ENCODE peak calls at places on chromosomes 1 and 21, in seven cellular contexts. H, G, X, S, Y, F and T are unnamed samples.

GRCh38 chr1:151537112-151537511 is 3.0 kb upstream of the TUFT1 start:
- DNase-seq in G (peak), Y (no peak), X (peak), S (peak), F (no peak), H (no peak), T (peak)

GRCh38 chr1:219416598-219417238 is 196.2 kb downstream of the ZC3H11B start:
- DNase-seq in G (peak), H (peak), S (peak), F (peak), X (peak), Y (peak), T (peak)

GRCh38 chr1:162984699-162985098 is 84.5 kb upstream of the RGS4 start:
- DNase-seq in G (peak), H (no peak), F (no peak), S (peak), X (peak), Y (no peak), T (no peak)

GRCh38 chr1:39507230-39507928 is 15.9 kb downstream of the BMP8A start:
- DNase-seq in Y (no peak), H (peak), X (peak), F (peak), G (peak), S (no peak), T (no peak)

GRCh38 chr1:150192012-150192411 is 42.3 kb downstream of the PLEKHO1 start:
- DNase-seq in Y (no peak), G (peak), H (no peak), S (peak), X (peak), F (no peak), T (peak)

GRCh38 chr21:43845386-43845785 is 19.6 kb upstream of the AGPAT3 start:
- DNase-seq in H (no peak), X (no peak), F (no peak), Y (no peak), S (no peak), G (no peak), T (no peak)

GRCh38 chr1:88462481-88463261 is 221.4 kb upstream of the PKN2 start:
- DNase-seq in F (peak), G (peak), H (peak), X (peak), Y (no peak), S (peak), T (peak)

GRCh38 chr1:74773540-74773939 is 40.6 kb downstream of the TYW3 start:
- DNase-seq in X (no peak), G (no peak), H (no peak), F (no peak), Y (no peak), S (no peak), T (no peak)

GRCh38 chr21:41142051-41142795 is 25.7 kb upstream of the BACE2 start:
- DNase-seq in G (peak), X (peak), Y (no peak), F (peak), S (peak), H (peak), T (no peak)

GRCh38 chr21:39094847-39095525 is 88.3 kb downstream of the PSMG1 start:
- DNase-seq in G (peak), F (no peak), H (no peak), X (peak), Y (no peak), S (peak), T (peak)

GRCh38 chr1:33532936-33533335 is 60.5 kb downstream of the ZSCAN20 start:
- DNase-seq in F (no peak), S (no peak), Y (no peak), X (no peak), G (no peak), H (no peak), T (no peak)

GRCh38 chr1:67535474-67535873 is 105.3 kb upstream of the SERBP1 start:
- DNase-seq in H (peak), Y (peak), G (peak), F (peak), S (peak), X (peak), T (peak)

GRCh38 chr1:206851611-206852010 is 13.8 kb upstream of the IL20 start:
- DNase-seq in X (peak), G (no peak), F (no peak), S (peak), Y (no peak), H (no peak), T (no peak)

GRCh38 chr1:206679738-206680211 is 4.9 kb upstream of the MAPKAPK2 start:
- DNase-seq in Y (no peak), H (no peak), X (no peak), G (no peak), S (no peak), F (no peak), T (no peak)

GRCh38 chr1:61268546-61269243 is 186.3 kb downstream of the NFIA start:
- DNase-seq in Y (no peak), G (no peak), F (peak), X (no peak), S (no peak), H (no peak), T (no peak)

GRCh38 chr1:74010206-74010605 is 187.8 kb downstream of the LRRIQ3 start:
- DNase-seq in Y (no peak), S (no peak), H (peak), X (no peak), G (peak), F (no peak), T (no peak)

GRCh38 chr21:31351438-31351837 is 7.4 kb upstream of the TIAM1 start:
- DNase-seq in H (peak), Y (peak), X (peak), S (peak), G (peak), F (no peak), T (peak)

GRCh38 chr1:35264035-35264434 is 4.5 kb upstream of the ZMYM4 start:
- DNase-seq in X (no peak), H (no peak), F (no peak), S (no peak), G (no peak), Y (no peak), T (no peak)

GRCh38 chr1:71086331-71086730 is 5.5 kb upstream of the ZRANB2 start:
- DNase-seq in G (peak), S (peak), Y (no peak), X (peak), H (no peak), F (no peak), T (no peak)

GRCh38 chr1:87684786-87685185 is 356.1 kb downstream of the LMO4 start:
- DNase-seq in S (peak), Y (no peak), F (no peak), X (peak), G (no peak), H (peak), T (peak)

GRCh38 chr1:80929868-80930508 is 870.7 kb upstream of the ADGRL2 start:
- DNase-seq in G (no peak), H (no peak), S (no peak), F (no peak), X (no peak), Y (no peak), T (no peak)

GRCh38 chr1:224670506-224670905 is 54.4 kb downstream of the CNIH3 start:
- DNase-seq in H (no peak), X (peak), G (no peak), F (no peak), S (peak), Y (no peak), T (no peak)

GRCh38 chr1:66333463-66334232 is 200.3 kb upstream of the SGIP1 start:
- DNase-seq in F (no peak), Y (no peak), S (no peak), H (peak), G (no peak), X (peak), T (no peak)

GRCh38 chr1:37676281-37677243 is 15.8 kb upstream of the CDCA8 start:
- DNase-seq in H (no peak), G (no peak), F (no peak), X (no peak), S (no peak), Y (no peak), T (peak)

GRCh38 chr1:70034403-70034802 is 171.0 kb downstream of the LRRC40 start:
- DNase-seq in Y (no peak), X (peak), H (peak), F (peak), G (peak), S (peak), T (peak)

GRCh38 chr1:19448491-19449439 is 36.6 kb downstream of the CAPZB start:
- DNase-seq in G (peak), X (peak), H (no peak), F (no peak), S (peak), Y (no peak), T (peak)

GRCh38 chr21:31397515-31397926 is 53.5 kb upstream of the TIAM1 start:
- DNase-seq in S (peak), F (no peak), G (no peak), X (no peak), H (no peak), Y (no peak), T (peak)

GRCh38 chr21:45590246-45590725 is 48.0 kb upstream of the SLC19A1 start:
- DNase-seq in X (peak), Y (peak), F (peak), H (peak), G (peak), S (peak), T (peak)

GRCh38 chr1:220874201-220874655 is 5.0 kb upstream of the HLX start:
- DNase-seq in X (peak), G (peak), Y (no peak), H (peak), S (no peak), F (peak), T (peak)

GRCh38 chr1:172531846-172532699 is 877 bp upstream of the SUCO start:
- DNase-seq in S (peak), F (peak), G (peak), X (peak), H (peak), Y (peak), T (peak)

GRCh38 chr1:210707300-210707699 is 378.6 kb downstream of the HHAT start:
- DNase-seq in G (no peak), S (no peak), F (no peak), H (no peak), Y (no peak), X (no peak), T (peak)

GRCh38 chr1:185325413-185325812 is 8.4 kb upstream of the IVNS1ABP start:
- DNase-seq in X (no peak), G (no peak), Y (no peak), S (no peak), F (no peak), H (no peak), T (no peak)

GRCh38 chr1:185733818-185734709 is at the start of gene HMCN1:
- DNase-seq in G (peak), X (peak), Y (peak), S (peak), F (peak), H (peak), T (peak)

GRCh38 chr1:58293388-58293787 is 253.1 kb downstream of the OMA1 start:
- DNase-seq in H (no peak), S (no peak), F (no peak), X (no peak), Y (no peak), G (no peak), T (no peak)

GRCh38 chr1:8646189-8646588 is 171.3 kb downstream of the RERE start:
- DNase-seq in F (no peak), X (no peak), Y (no peak), S (no peak), G (no peak), H (no peak), T (no peak)

GRCh38 chr1:34779962-34780361 is 1.1 kb upstream of the GJB3 start:
- DNase-seq in H (no peak), X (no peak), Y (no peak), F (no peak), S (no peak), G (no peak), T (no peak)

GRCh38 chr1:19762175-19762779 is 37.4 kb downstream of the TMCO4 start:
- DNase-seq in F (peak), S (no peak), Y (no peak), G (peak), H (peak), X (peak), T (peak)

GRCh38 chr1:112849967-112850641 is 105.9 kb downstream of the SLC16A1 start:
- DNase-seq in X (peak), S (no peak), G (no peak), F (no peak), Y (no peak), H (peak), T (no peak)

GRCh38 chr1:181038399-181038873 is 4.7 kb downstream of the MR1 start:
- DNase-seq in S (peak), H (peak), Y (peak), X (peak), G (peak), F (peak), T (peak)

GRCh38 chr1:227225715-227226346 is 92.5 kb downstream of the CDC42BPA start:
- DNase-seq in H (no peak), X (peak), S (peak), F (no peak), Y (no peak), G (peak), T (no peak)

DNA sequence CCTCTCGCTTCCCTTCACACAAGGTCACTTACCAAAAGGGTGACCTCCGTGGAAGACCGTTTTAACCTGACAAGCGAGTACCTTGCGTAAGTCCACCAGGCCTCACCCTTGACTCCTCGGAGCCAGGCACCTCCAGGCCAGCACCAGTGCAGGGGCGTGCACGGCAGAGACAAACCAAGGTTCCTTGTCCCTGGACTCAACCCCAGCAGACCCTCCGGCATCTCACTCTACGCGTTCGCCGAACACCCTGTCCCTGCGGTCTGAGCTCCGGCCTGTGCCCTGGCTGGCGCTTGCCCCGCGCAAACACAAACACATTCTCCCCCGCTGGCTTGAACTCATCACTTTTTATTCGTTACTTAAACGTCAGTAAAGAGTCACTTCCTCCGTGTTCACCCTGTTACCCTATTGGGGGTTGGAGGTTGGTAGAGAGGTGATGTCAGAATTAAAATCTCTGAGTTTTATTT is 4.6 kb downstream of the TBX15 start:
- DNase-seq in Y (no peak), F (no peak), H (peak), S (no peak), G (no peak), X (peak), T (no peak)
- TF ChIP-seq EZH2 in Y (peak), F (peak), H (peak), S (no peak), G (no peak), X (no peak), T (no peak)

GRCh38 chr1:203026666-203027663 is 674 bp downstream of the PPFIA4 start:
- DNase-seq in G (no peak), X (no peak), Y (no peak), H (no peak), S (no peak), F (no peak), T (no peak)
- TF ChIP-seq EZH2 in G (no peak), X (no peak), Y (no peak), H (no peak), S (peak), F (peak), T (no peak)

GRCh38 chr1:28811369-28811765 is 603 bp upstream of the OPRD1 start:
- DNase-seq in Y (no peak), X (no peak), F (no peak), G (no peak), S (no peak), H (no peak), T (no peak)

GRCh38 chr1:28815533-28815932 is 3.6 kb downstream of the OPRD1 start:
- DNase-seq in F (peak), H (peak), G (no peak), Y (no peak), S (no peak), X (no peak), T (no peak)

GRCh38 chr1:28813931-28814465 is 2.0 kb downstream of the OPRD1 start:
- DNase-seq in G (no peak), F (no peak), S (no peak), Y (no peak), H (no peak), X (no peak), T (no peak)

GRCh38 chr1:28811766-28812668 is at the start of gene OPRD1:
- DNase-seq in G (no peak), Y (no peak), S (peak), X (peak), H (peak), F (peak), T (no peak)

DNA sequence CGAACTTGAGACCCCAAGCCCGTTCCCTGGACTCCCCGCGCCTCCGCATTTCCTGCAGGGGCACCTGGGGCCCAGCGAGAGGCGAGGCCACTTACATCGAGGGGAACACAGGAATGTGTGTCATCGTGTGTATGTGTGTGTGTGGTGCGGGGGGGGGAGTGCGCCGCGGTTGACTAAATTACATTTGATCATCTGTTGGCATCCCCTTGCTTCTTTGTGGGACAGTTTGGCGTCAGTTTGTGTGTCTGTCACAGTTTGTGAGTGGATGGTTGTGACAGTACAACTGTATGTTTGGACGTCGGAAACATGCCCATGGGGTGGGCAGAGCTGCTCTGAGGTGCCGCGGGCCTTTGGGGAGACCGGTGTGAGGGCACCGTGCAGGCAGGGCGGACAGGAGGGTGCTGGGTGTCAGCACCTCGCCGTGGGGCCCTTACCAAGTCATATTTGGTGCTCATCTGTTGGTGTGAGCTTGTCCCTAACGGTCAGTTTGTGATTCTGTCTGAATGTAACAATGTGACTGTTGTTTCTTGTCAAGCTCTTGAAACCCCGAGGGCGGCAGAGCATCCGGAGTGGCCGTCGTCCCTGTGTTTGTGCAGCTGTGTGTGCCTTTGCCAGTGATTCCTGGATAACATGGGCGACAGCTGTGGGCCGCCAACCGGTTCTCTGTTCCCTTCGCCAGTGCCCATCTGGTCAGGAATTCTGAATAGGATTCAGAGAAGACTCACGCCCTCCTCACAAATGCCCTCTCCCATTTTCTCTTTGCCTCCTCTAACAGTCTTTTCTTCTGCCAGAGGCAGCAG is 899 bp downstream of the OPRD1 start:
- DNase-seq in S (no peak), X (no peak), H (no peak), F (no peak), Y (no peak), G (no peak), T (no peak)
- TF ChIP-seq EZH2 in S (peak), X (peak), H (peak), F (no peak), Y (peak), G (peak), T (no peak)

GRCh38 chr1:14282583-14283186 is 315.8 kb upstream of the KAZN start:
- DNase-seq in X (peak), H (peak), G (peak), F (peak), Y (no peak), S (peak), T (no peak)
- TF ChIP-seq EZH2 in X (no peak), H (no peak), G (no peak), F (no peak), Y (no peak), S (no peak), T (no peak)

GRCh38 chr1:203338335-203339036 is 12.4 kb downstream of the FMOD start:
- DNase-seq in X (peak), S (peak), F (peak), G (peak), Y (no peak), H (peak), T (peak)

GRCh38 chr1:203343956-203344355 is 7.0 kb downstream of the FMOD start:
- DNase-seq in G (no peak), S (no peak), H (no peak), Y (no peak), F (no peak), X (no peak), T (no peak)

GRCh38 chr1:203342192-203342940 is 8.6 kb downstream of the FMOD start:
- DNase-seq in S (peak), X (peak), H (peak), F (peak), G (peak), Y (no peak), T (peak)

GRCh38 chr1:203336097-203336496 is 14.8 kb downstream of the FMOD start:
- DNase-seq in G (no peak), X (no peak), H (no peak), Y (no peak), S (no peak), F (no peak), T (no peak)

GRCh38 chr1:203340112-203340804 is 10.7 kb downstream of the FMOD start:
- DNase-seq in Y (no peak), H (peak), G (peak), X (peak), S (peak), F (peak), T (peak)
- TF ChIP-seq EZH2 in Y (no peak), H (no peak), G (no peak), X (no peak), S (peak), F (peak), T (no peak)

GRCh38 chr1:45211061-45211460 is 4.7 kb upstream of the ZSWIM5 start:
- DNase-seq in F (no peak), X (no peak), G (no peak), H (no peak), S (no peak), Y (no peak), T (no peak)

GRCh38 chr1:45206808-45207624 is 611 bp upstream of the ZSWIM5 start:
- DNase-seq in X (no peak), H (no peak), S (no peak), Y (no peak), F (no peak), G (no peak), T (no peak)

GRCh38 chr1:45200906-45201500 is 5.4 kb downstream of the ZSWIM5 start:
- DNase-seq in F (no peak), X (no peak), G (no peak), H (peak), Y (no peak), S (peak), T (no peak)

GRCh38 chr1:45205000-45205909 is 1.1 kb downstream of the ZSWIM5 start:
- DNase-seq in G (peak), X (peak), F (peak), S (peak), H (peak), Y (no peak), T (peak)

GRCh38 chr1:45205910-45206721 is at the start of gene ZSWIM5:
- DNase-seq in S (peak), G (peak), H (peak), X (peak), F (peak), Y (no peak), T (peak)
- TF ChIP-seq EZH2 in S (no peak), G (no peak), H (no peak), X (no peak), F (no peak), Y (no peak), T (no peak)

GRCh38 chr1:236141447-236142357 is 637 bp upstream of the GPR137B start:
- DNase-seq in F (peak), S (peak), X (peak), Y (no peak), G (peak), H (peak), T (peak)

GRCh38 chr1:236144033-236144432 is 1.7 kb downstream of the GPR137B start:
- DNase-seq in G (no peak), X (no peak), F (no peak), Y (no peak), H (no peak), S (no peak), T (no peak)

GRCh38 chr1:236144446-236145150 is 2.3 kb downstream of the GPR137B start:
- DNase-seq in G (no peak), H (no peak), Y (no peak), S (no peak), X (no peak), F (peak), T (no peak)

GRCh38 chr1:236142358-236143103 is at the start of gene GPR137B:
- DNase-seq in X (peak), S (peak), F (peak), Y (no peak), H (peak), G (peak), T (peak)

GRCh38 chr1:236143104-236143948 is 987 bp downstream of the GPR137B start:
- DNase-seq in G (peak), H (peak), X (peak), F (peak), S (peak), Y (no peak), T (peak)
- TF ChIP-seq EZH2 in G (no peak), H (no peak), X (no peak), F (peak), S (no peak), Y (peak), T (no peak)